ENCODE peak calls at places on chromosomes 2 and 18, in eight cellular contexts. K is lower lobe of right lung, Z is ascending aorta, F is adipocyte, E is PC-9, B is transverse colon, D is NT2/D1, T is cardiac muscle cell. V is an unnamed sample.

GRCh38 chr2:121584741-121585140 is 54.1 kb downstream of the RNU4ATAC start:
- DNase-seq in E (no peak), D (no peak), B (no peak), K (no peak), T (no peak), Z (no peak), F (no peak), V (no peak)

GRCh38 chr2:71067567-71068217 is 756 bp upstream of the NAGK start:
- DNase-seq in F (peak; percentile 10), T (peak; percentile 54), D (no peak), B (no peak), Z (no peak), E (no peak), K (no peak), V (no peak)

GRCh38 chr2:104733544-104733943 is 120.4 kb upstream of the POU3F3 start:
- DNase-seq in T (no peak), K (no peak), E (peak; percentile 9), Z (no peak), B (peak; percentile 10), F (no peak), D (peak; percentile 42), V (no peak)

GRCh38 chr2:197496695-197497094 is 2.9 kb downstream of the HSPD1 start:
- DNase-seq in B (no peak), F (no peak), K (no peak), D (no peak), Z (no peak), T (no peak), E (no peak), V (no peak)

GRCh38 chr18:27778925-27779324 is 398.0 kb downstream of the CDH2 start:
- DNase-seq in E (no peak), B (no peak), K (no peak), D (no peak), F (no peak), T (no peak), Z (no peak), V (no peak)

GRCh38 chr2:24883946-24884345 is 36.1 kb downstream of the ADCY3 start:
- DNase-seq in F (peak; percentile 63), D (no peak), E (no peak), T (peak; percentile 65), B (no peak), K (no peak), Z (no peak), V (no peak)

GRCh38 chr2:33204945-33205344 is 258.2 kb downstream of the LTBP1 start:
- DNase-seq in Z (no peak), K (no peak), E (no peak), B (no peak), T (no peak), F (no peak), D (no peak), V (no peak)

GRCh38 chr2:161418715-161419337 is 2.7 kb downstream of the TBR1 start:
- DNase-seq in Z (no peak), D (no peak), E (no peak), B (peak; percentile 33), T (peak; percentile 18), F (peak; percentile 43), K (no peak), V (no peak)

DNA sequence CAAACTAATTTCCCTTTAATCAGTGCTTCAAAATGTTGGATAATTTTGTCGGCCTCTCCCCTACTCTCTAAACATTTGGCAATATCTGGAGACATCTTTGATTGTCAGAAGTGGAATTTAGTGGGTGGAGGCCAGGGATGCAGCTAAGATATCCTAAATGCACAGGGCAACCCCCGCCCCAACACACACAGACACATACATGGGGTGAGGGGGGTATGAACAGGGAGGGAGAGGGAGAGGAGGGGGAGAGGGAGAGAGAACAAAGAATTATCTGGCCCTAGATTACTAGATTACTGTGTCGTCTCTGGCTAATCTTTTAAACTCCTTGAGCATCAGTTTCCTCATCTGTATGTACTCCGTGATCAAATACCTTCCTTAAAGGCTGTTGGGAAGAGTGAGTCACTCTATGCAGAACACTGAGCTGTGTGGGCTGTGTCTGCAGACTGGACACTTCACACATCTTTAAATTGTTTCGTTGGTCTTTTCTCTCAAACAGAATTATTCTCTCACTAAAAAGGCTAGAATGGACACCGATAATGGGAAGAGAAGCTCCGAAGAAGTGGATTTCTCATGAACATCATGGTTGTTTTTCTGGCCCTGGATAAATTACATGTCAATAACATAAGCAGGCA is 2.9 kb downstream of the RNF149 start:
- DNase-seq in K (no peak), B (no peak), Z (no peak), D (no peak), F (peak; percentile 73), T (peak; percentile 62), E (no peak), V (no peak)
- H3K4me3 ChIP-seq in K (peak overlapping the region; percentile 93), B (no peak overlapping the region), Z (peak overlapping the region; percentile 95), D (no peak overlapping the region), F (peak overlapping the region; percentile 86), T (peak overlapping the region; percentile 86), E (peak overlapping the region; percentile 80), V (no peak overlapping the region)

GRCh38 chr2:174666312-174666711 is 68.7 kb upstream of the WIPF1 start:
- DNase-seq in Z (no peak), D (no peak), E (no peak), T (no peak), B (no peak), F (no peak), K (no peak), V (no peak)

GRCh38 chr2:174666786-174667369 is 69.3 kb upstream of the WIPF1 start:
- DNase-seq in T (no peak), E (no peak), K (no peak), Z (no peak), F (peak; percentile 22), B (no peak), D (no peak), V (no peak)

GRCh38 chr2:174669321-174669720 is 71.7 kb upstream of the WIPF1 start:
- DNase-seq in F (no peak), B (no peak), K (no peak), D (no peak), E (no peak), Z (no peak), T (no peak), V (no peak)

GRCh38 chr2:174667461-174667860 is 69.9 kb upstream of the WIPF1 start:
- DNase-seq in Z (no peak), F (no peak), D (no peak), K (no peak), E (peak; percentile 7), B (no peak), T (no peak), V (no peak)

DNA sequence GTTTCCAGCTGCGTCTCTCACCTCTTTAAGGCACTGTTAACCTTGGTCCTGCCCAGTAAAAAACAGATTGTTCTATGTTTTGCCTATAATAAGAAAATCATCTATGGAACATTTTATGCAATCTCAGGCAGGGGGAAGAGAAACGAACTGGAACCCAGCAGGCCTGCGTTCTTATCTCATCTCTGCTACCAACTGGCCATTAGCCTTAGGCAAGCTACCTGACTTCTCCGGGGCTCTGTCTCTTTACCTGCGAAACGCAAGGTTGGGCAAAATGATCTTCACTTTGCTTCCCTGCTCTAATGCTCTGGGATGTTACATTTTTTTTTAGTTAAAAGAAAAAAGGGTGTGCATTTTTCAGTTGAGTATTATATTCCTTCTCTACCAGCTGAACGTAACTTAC is 70.5 kb upstream of the WIPF1 start:
- DNase-seq in B (no peak), D (no peak), Z (no peak), K (no peak), F (no peak), T (no peak), E (no peak), V (no peak)
- H3K4me1 ChIP-seq in B (peaks cover 29% of the 10 kb centered on the region), D (peaks cover 9% of the 10 kb centered on the region), Z (peaks cover 34% of the 10 kb centered on the region), K (peaks cover 29% of the 10 kb centered on the region), F (peaks cover 33% of the 10 kb centered on the region), T (peaks cover 7% of the 10 kb centered on the region), E (no peaks in the 10 kb centered on the region), V (no peaks in the 10 kb centered on the region)

GRCh38 chr18:26543368-26543767 is 5.0 kb downstream of the KCTD1 start:
- DNase-seq in Z (no peak), F (no peak), E (no peak), T (no peak), B (no peak), D (no peak), K (no peak), V (no peak)
- H3K4me3 ChIP-seq in Z (no peak overlapping the region), F (no peak overlapping the region), E (peak overlapping the region; percentile 24), T (no peak overlapping the region), B (no peak overlapping the region), D (no peak overlapping the region), K (no peak overlapping the region), V (no peak overlapping the region)

GRCh38 chr2:37675006-37675405 is 3.6 kb upstream of the CDC42EP3 start:
- DNase-seq in E (no peak), K (no peak), F (no peak), T (no peak), D (no peak), B (no peak), Z (no peak), V (no peak)

GRCh38 chr2:37671013-37671815 is at the start of gene CDC42EP3:
- DNase-seq in Z (no peak), K (peak; percentile 83), T (peak; percentile 33), E (peak; percentile 74), B (peak; percentile 81), F (peak; percentile 80), D (no peak), V (no peak)

GRCh38 chr2:37672104-37672869 is 845 bp upstream of the CDC42EP3 start:
- DNase-seq in E (peak; percentile 82), F (peak; percentile 90), T (peak; percentile 84), B (peak; percentile 83), K (peak; percentile 83), D (peak; percentile 95), Z (peak; percentile 21), V (no peak)

GRCh38 chr2:37671816-37672103 is 318 bp upstream of the CDC42EP3 start:
- DNase-seq in D (no peak), K (no peak), F (no peak), B (no peak), Z (no peak), E (no peak), T (no peak), V (no peak)

DNA sequence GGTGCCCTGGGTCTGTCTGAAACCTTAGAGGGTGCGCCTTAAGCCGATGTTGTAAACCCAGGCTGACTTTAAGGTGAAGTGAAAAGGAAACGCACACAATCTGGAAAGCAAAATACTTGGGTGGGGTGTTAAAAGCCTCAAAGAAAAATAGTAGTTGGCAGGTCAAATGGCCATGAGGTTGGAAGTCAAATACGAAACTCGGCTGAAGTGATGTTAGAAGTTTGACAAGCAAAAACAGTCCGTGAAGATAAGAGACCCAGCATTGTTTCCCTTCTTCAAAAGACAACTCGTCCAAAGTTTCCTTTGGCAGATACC is 1.4 kb upstream of the CDC42EP3 start:
- DNase-seq in Z (no peak), B (no peak), F (no peak), D (no peak), T (no peak), K (no peak), E (no peak), V (no peak)
- H3K4me1 ChIP-seq in Z (peaks cover 16% of the 10 kb centered on the region), B (peaks cover 36% of the 10 kb centered on the region), F (peaks cover 8% of the 10 kb centered on the region), D (peaks cover 2% of the 10 kb centered on the region), T (peaks cover 20% of the 10 kb centered on the region), K (peaks cover 43% of the 10 kb centered on the region), E (peaks cover 38% of the 10 kb centered on the region), V (peaks cover 6% of the 10 kb centered on the region)

V was measured in Panc1.